ENCODE peak calls at places on chromosomes 4 and X, in five cellular contexts. B is HEK293T, Y is H1, T is GM12878, V is HepG2. P is an unnamed sample.

GRCh38 chr4:28799696-28800095 is 1920.5 kb upstream of the PCDH7 start:
- DNase-seq in T (no peak), B (no peak), V (no peak), Y (no peak), P (no peak)

GRCh38 chr4:98625399-98625798 is 33.0 kb downstream of the TSPAN5 start:
- DNase-seq in T (no peak), Y (no peak), B (no peak), V (no peak), P (no peak)

GRCh38 chrX:118577041-118577440 is 81.4 kb downstream of the DOCK11 start:
- DNase-seq in Y (no peak), V (peak), T (no peak), B (no peak), P (no peak)

GRCh38 chrX:81957318-81957717 is 755.4 kb downstream of the SH3BGRL start:
- DNase-seq in Y (no peak), B (no peak), V (no peak), T (no peak), P (no peak)

GRCh38 chrX:63418211-63418610 is 67.1 kb upstream of the SPIN4 start:
- DNase-seq in V (no peak), Y (no peak), B (no peak), T (no peak), P (no peak)

GRCh38 chrX:129793604-129794191 is 13.9 kb downstream of the SASH3 start:
- DNase-seq in T (no peak), V (no peak), Y (no peak), B (no peak), P (no peak)

GRCh38 chr4:83771113-83771705 is 235.3 kb downstream of the GPAT3 start:
- DNase-seq in B (peak), T (no peak), Y (peak), V (peak), P (peak)

GRCh38 chr4:6969826-6970800 is 60.5 kb downstream of the TBC1D14 start:
- DNase-seq in V (no peak), B (no peak), T (peak), Y (no peak), P (no peak)

GRCh38 chr4:17241835-17242234 is 270.1 kb downstream of the QDPR start:
- DNase-seq in Y (no peak), T (no peak), V (no peak), B (no peak), P (no peak)

GRCh38 chrX:153971632-153972367 is at the start of gene HCFC1:
- DNase-seq in T (peak), V (peak), Y (no peak), B (peak), P (peak)

GRCh38 chr4:110160616-110161015 is 37.8 kb downstream of the ELOVL6 start:
- DNase-seq in Y (no peak), T (no peak), V (no peak), B (no peak), P (no peak)

GRCh38 chr4:155415662-155416061 is 38.9 kb upstream of the MAP9 start:
- DNase-seq in B (no peak), V (no peak), T (no peak), Y (no peak), P (no peak)

GRCh38 chrX:53078943-53079342 is 3.2 kb upstream of the TSPYL2 start:
- DNase-seq in Y (no peak), V (no peak), T (no peak), B (no peak), P (no peak)

GRCh38 chr4:169611157-169611556 is 1.2 kb downstream of the NEK1 start:
- DNase-seq in V (no peak), B (no peak), Y (no peak), T (no peak), P (no peak)

GRCh38 chrX:138018145-138018799 is 452.3 kb downstream of the ZIC3 start:
- DNase-seq in T (no peak), V (no peak), B (no peak), Y (no peak), P (no peak)

GRCh38 chr4:15707363-15707715 is 4.5 kb downstream of the BST1 start:
- DNase-seq in T (no peak), V (no peak), B (no peak), Y (no peak), P (no peak)

GRCh38 chr4:58760737-58761136 is 1650.6 kb upstream of the IGFBP7 start:
- DNase-seq in B (no peak), T (no peak), V (no peak), Y (no peak), P (no peak)

GRCh38 chr4:57156242-57156990 is 46.2 kb upstream of the IGFBP7 start:
- DNase-seq in T (no peak), Y (no peak), V (no peak), B (no peak), P (no peak)

GRCh38 chr4:172009461-172009860 is 196.3 kb downstream of the GALNTL6 start:
- DNase-seq in T (no peak), V (no peak), Y (no peak), B (no peak), P (no peak)

GRCh38 chr4:54186371-54186770 is 42.7 kb upstream of the PDGFRA start:
- DNase-seq in Y (no peak), T (no peak), V (no peak), B (no peak), P (no peak)

GRCh38 chrX:134911348-134911747 is 79.4 kb upstream of the SMIM10 start:
- DNase-seq in Y (no peak), T (no peak), B (no peak), V (no peak), P (no peak)

GRCh38 chr4:67929447-67929846 is 33.8 kb downstream of the TMPRSS11A start:
- DNase-seq in Y (no peak), B (no peak), V (no peak), T (no peak), P (no peak)

GRCh38 chr4:22071749-22072148 is 123.2 kb upstream of the KCNIP4 start:
- DNase-seq in T (no peak), V (no peak), B (no peak), Y (no peak), P (no peak)

GRCh38 chr4:173012608-173013007 is 156.0 kb upstream of the GALNT7 start:
- DNase-seq in T (no peak), Y (no peak), V (no peak), B (no peak), P (no peak)

GRCh38 chr4:173013232-173013932 is 155.2 kb upstream of the GALNT7 start:
- DNase-seq in T (peak), V (peak), Y (no peak), B (peak), P (no peak)

GRCh38 chr4:173014113-173014558 is 154.5 kb upstream of the GALNT7 start:
- DNase-seq in T (no peak), V (no peak), Y (peak), B (peak), P (peak)

GRCh38 chr4:173017802-173018201 is 150.8 kb upstream of the GALNT7 start:
- DNase-seq in T (no peak), V (no peak), B (no peak), Y (no peak), P (no peak)

DNA sequence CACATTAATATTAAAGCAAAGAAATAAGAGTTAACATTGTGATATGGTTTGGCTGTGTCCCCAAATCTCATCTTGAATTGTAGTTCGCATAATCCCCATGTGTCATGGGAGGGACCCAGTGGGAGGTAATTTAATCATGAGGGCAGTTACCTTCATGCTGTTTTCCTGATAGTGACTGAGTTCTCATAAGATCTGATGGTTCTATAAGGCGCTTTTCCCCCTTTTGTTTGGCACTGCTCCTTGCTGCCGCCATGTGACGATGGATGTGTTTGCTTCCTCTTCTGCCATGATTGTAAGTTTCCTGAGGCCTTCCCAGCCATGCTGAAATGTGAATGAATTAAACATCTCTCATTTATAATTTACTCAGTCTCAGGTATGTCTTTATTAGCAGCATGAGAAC is 153.8 kb upstream of the GALNT7 start:
- DNase-seq in B (no peak), V (no peak), Y (no peak), T (no peak), P (no peak)
- TF ChIP-seq SUZ12 in B (no peak), V (no peak), Y (no peak), T (no peak), P (no peak)

GRCh38 chr4:117560329-117560728 is 474.0 kb upstream of the NDST3 start:
- DNase-seq in V (no peak), B (no peak), T (no peak), Y (no peak), P (no peak)
- TF ChIP-seq SUZ12 in V (no peak), B (no peak), T (no peak), Y (no peak), P (no peak)

GRCh38 chrX:12885508-12885907 is 18.6 kb downstream of the TLR7 start:
- DNase-seq in V (no peak), T (no peak), Y (no peak), B (no peak), P (no peak)
- TF ChIP-seq SUZ12 in V (no peak), T (no peak), Y (no peak), B (no peak), P (no peak)

GRCh38 chr4:37665347-37666009 is 20.7 kb downstream of the RELL1 start:
- DNase-seq in Y (no peak), B (no peak), T (no peak), V (no peak), P (no peak)

GRCh38 chr4:37663552-37663951 is 22.6 kb downstream of the RELL1 start:
- DNase-seq in B (no peak), Y (no peak), V (peak), T (no peak), P (no peak)

GRCh38 chr4:37664696-37665095 is 21.5 kb downstream of the RELL1 start:
- DNase-seq in B (no peak), Y (no peak), T (no peak), V (no peak), P (no peak)

GRCh38 chr4:37667197-37668100 is 18.7 kb downstream of the RELL1 start:
- DNase-seq in B (no peak), Y (no peak), V (no peak), T (no peak), P (no peak)

GRCh38 chr4:37666625-37667071 is 19.5 kb downstream of the RELL1 start:
- DNase-seq in Y (no peak), V (peak), B (no peak), T (no peak), P (no peak)
- TF ChIP-seq SUZ12 in Y (no peak), V (no peak), B (no peak), T (no peak), P (no peak)

GRCh38 chrX:70433848-70434351 is 10.7 kb upstream of the DLG3 start:
- DNase-seq in V (peak), Y (peak), B (peak), T (no peak), P (no peak)

GRCh38 chrX:70432936-70433847 is 10.1 kb downstream of the GDPD2 start:
- DNase-seq in Y (no peak), T (no peak), V (no peak), B (no peak), P (no peak)

GRCh38 chrX:70434914-70435586 is 9.6 kb upstream of the DLG3 start:
- DNase-seq in B (no peak), T (no peak), V (no peak), Y (no peak), P (no peak)

GRCh38 chrX:70436380-70436779 is 8.3 kb upstream of the DLG3 start:
- DNase-seq in B (peak), T (no peak), V (no peak), Y (no peak), P (no peak)

GRCh38 chrX:70434352-70434866 is 10.2 kb upstream of the DLG3 start:
- DNase-seq in V (peak), T (no peak), B (peak), Y (peak), P (no peak)
- TF ChIP-seq SUZ12 in V (peak), T (no peak), B (no peak), Y (no peak), P (no peak)

P was measured in NT2/D1.